ENCODE peak calls at places on chromosome 5, in ten cellular contexts. One of them, this sample, is unnamed.

GRCh38 chr5:105677291-105677690 is 1993.4 kb downstream of the EFNA5 start:
- DNase-seq in A549: no peak
- DNase-seq in HCT116: no peak
- DNase-seq in NCI-H2081: no peak
- DNase-seq in T-helper 1 cell: no peak
- DNase-seq in left cardiac atrium: no peak
- DNase-seq in AG10803: no peak
- DNase-seq in AG08396: no peak
- DNase-seq in lung microvascular endothelial cell: no peak
- DNase-seq in left kidney: no peak
- DNase-seq in this sample: no peak

GRCh38 chr5:54205453-54205852 is 104.9 kb downstream of the ARL15 start:
- DNase-seq in AG10803: no peak
- DNase-seq in left cardiac atrium: no peak
- DNase-seq in lung microvascular endothelial cell: no peak
- DNase-seq in left kidney: no peak
- DNase-seq in HCT116: no peak
- DNase-seq in AG08396: no peak
- DNase-seq in NCI-H2081: no peak
- DNase-seq in A549: no peak
- DNase-seq in T-helper 1 cell: no peak
- DNase-seq in this sample: no peak

GRCh38 chr5:84862132-84862531 is 477.5 kb upstream of the EDIL3 start:
- DNase-seq in left cardiac atrium: no peak
- DNase-seq in NCI-H2081: no peak
- DNase-seq in left kidney: no peak
- DNase-seq in AG08396: no peak
- DNase-seq in T-helper 1 cell: no peak
- DNase-seq in AG10803: no peak
- DNase-seq in A549: no peak
- DNase-seq in lung microvascular endothelial cell: no peak
- DNase-seq in HCT116: no peak
- DNase-seq in this sample: no peak

GRCh38 chr5:155850411-155850810 is 476.6 kb upstream of the SGCD start:
- DNase-seq in left cardiac atrium: no peak
- DNase-seq in AG10803: no peak
- DNase-seq in NCI-H2081: peak; percentile 19
- DNase-seq in left kidney: no peak
- DNase-seq in lung microvascular endothelial cell: no peak
- DNase-seq in T-helper 1 cell: no peak
- DNase-seq in A549: no peak
- DNase-seq in HCT116: no peak
- DNase-seq in AG08396: no peak
- DNase-seq in this sample: no peak

GRCh38 chr5:50995285-50995942 is 329.0 kb downstream of the PARP8 start:
- DNase-seq in AG10803: no peak
- DNase-seq in T-helper 1 cell: no peak
- DNase-seq in AG08396: no peak
- DNase-seq in A549: no peak
- DNase-seq in NCI-H2081: no peak
- DNase-seq in left cardiac atrium: no peak
- DNase-seq in left kidney: no peak
- DNase-seq in HCT116: no peak
- DNase-seq in lung microvascular endothelial cell: no peak
- DNase-seq in this sample: no peak

GRCh38 chr5:114362197-114362976 is 517 bp downstream of the KCNN2 start:
- DNase-seq in T-helper 1 cell: no peak
- DNase-seq in AG10803: no peak
- DNase-seq in AG08396: peak; percentile 39
- DNase-seq in lung microvascular endothelial cell: peak; percentile 71
- DNase-seq in left kidney: peak; percentile 79
- DNase-seq in HCT116: no peak
- DNase-seq in NCI-H2081: peak; percentile 27
- DNase-seq in A549: peak; percentile 6
- DNase-seq in left cardiac atrium: peak; percentile 22
- DNase-seq in this sample: no peak

GRCh38 chr5:56323505-56323904 is 90.4 kb upstream of the ANKRD55 start:
- DNase-seq in A549: peak; percentile 44
- DNase-seq in left cardiac atrium: no peak
- DNase-seq in lung microvascular endothelial cell: peak; percentile 46
- DNase-seq in AG10803: peak; percentile 65
- DNase-seq in left kidney: no peak
- DNase-seq in HCT116: no peak
- DNase-seq in NCI-H2081: no peak
- DNase-seq in AG08396: peak; percentile 62
- DNase-seq in T-helper 1 cell: no peak
- DNase-seq in this sample: no peak

GRCh38 chr5:137751869-137752491 is 2.2 kb downstream of the HNRNPA0 start:
- DNase-seq in left kidney: peak; percentile 85
- DNase-seq in AG08396: peak; percentile 62
- DNase-seq in lung microvascular endothelial cell: peak; percentile 81
- DNase-seq in T-helper 1 cell: no peak
- DNase-seq in A549: peak; percentile 48
- DNase-seq in AG10803: peak; percentile 89
- DNase-seq in HCT116: peak; percentile 64
- DNase-seq in NCI-H2081: no peak
- DNase-seq in left cardiac atrium: no peak
- DNase-seq in this sample: peak; percentile 27

GRCh38 chr5:147939431-147940114 is 33.2 kb upstream of the C5orf46 start:
- DNase-seq in AG10803: no peak
- DNase-seq in T-helper 1 cell: no peak
- DNase-seq in NCI-H2081: no peak
- DNase-seq in A549: no peak
- DNase-seq in left kidney: no peak
- DNase-seq in HCT116: no peak
- DNase-seq in AG08396: no peak
- DNase-seq in lung microvascular endothelial cell: no peak
- DNase-seq in left cardiac atrium: no peak
- DNase-seq in this sample: no peak

GRCh38 chr5:114447084-114447773 is 85.4 kb downstream of the KCNN2 start:
- DNase-seq in AG10803: no peak
- DNase-seq in A549: peak; percentile 6
- DNase-seq in lung microvascular endothelial cell: peak; percentile 21
- DNase-seq in NCI-H2081: no peak
- DNase-seq in T-helper 1 cell: no peak
- DNase-seq in left cardiac atrium: no peak
- DNase-seq in left kidney: no peak
- DNase-seq in AG08396: no peak
- DNase-seq in HCT116: no peak
- DNase-seq in this sample: no peak

GRCh38 chr5:96984506-96985192 is 48.8 kb downstream of the LNPEP start:
- DNase-seq in AG10803: peak; percentile 13
- DNase-seq in left cardiac atrium: no peak
- DNase-seq in left kidney: peak; percentile 11
- DNase-seq in lung microvascular endothelial cell: peak; percentile 19
- DNase-seq in A549: no peak
- DNase-seq in T-helper 1 cell: no peak
- DNase-seq in NCI-H2081: no peak
- DNase-seq in AG08396: no peak
- DNase-seq in HCT116: no peak
- DNase-seq in this sample: no peak

GRCh38 chr5:139495644-139496435 is 13.3 kb upstream of the STING1 start:
- DNase-seq in lung microvascular endothelial cell: peak; percentile 91
- DNase-seq in HCT116: no peak
- DNase-seq in A549: no peak
- DNase-seq in AG10803: peak; percentile 48
- DNase-seq in AG08396: no peak
- DNase-seq in T-helper 1 cell: no peak
- DNase-seq in left cardiac atrium: no peak
- DNase-seq in NCI-H2081: no peak
- DNase-seq in left kidney: no peak
- DNase-seq in this sample: no peak

GRCh38 chr5:133962801-133963476 is 5.5 kb downstream of the C5orf15 start:
- DNase-seq in T-helper 1 cell: no peak
- DNase-seq in left kidney: no peak
- DNase-seq in left cardiac atrium: no peak
- DNase-seq in AG08396: no peak
- DNase-seq in AG10803: peak; percentile 72
- DNase-seq in A549: no peak
- DNase-seq in HCT116: no peak
- DNase-seq in NCI-H2081: no peak
- DNase-seq in lung microvascular endothelial cell: peak; percentile 73
- DNase-seq in this sample: no peak

GRCh38 chr5:141343242-141343952 is at the start of gene PCDHGA3:
- DNase-seq in left kidney: peak; percentile 44
- DNase-seq in HCT116: no peak
- DNase-seq in lung microvascular endothelial cell: peak; percentile 63
- DNase-seq in NCI-H2081: no peak
- DNase-seq in A549: no peak
- DNase-seq in T-helper 1 cell: no peak
- DNase-seq in AG08396: peak; percentile 67
- DNase-seq in left cardiac atrium: no peak
- DNase-seq in AG10803: peak; percentile 53
- DNase-seq in this sample: no peak

GRCh38 chr5:142202282-142202681 is 93.7 kb downstream of the NDFIP1 start:
- DNase-seq in left cardiac atrium: no peak
- DNase-seq in lung microvascular endothelial cell: peak; percentile 81
- DNase-seq in AG10803: peak; percentile 35
- DNase-seq in NCI-H2081: no peak
- DNase-seq in AG08396: peak; percentile 16
- DNase-seq in HCT116: no peak
- DNase-seq in A549: no peak
- DNase-seq in T-helper 1 cell: no peak
- DNase-seq in left kidney: no peak
- DNase-seq in this sample: no peak

GRCh38 chr5:124599048-124599973 is 147.1 kb downstream of the ZNF608 start:
- DNase-seq in T-helper 1 cell: no peak
- DNase-seq in AG10803: peak; percentile 72
- DNase-seq in A549: peak; percentile 10
- DNase-seq in left cardiac atrium: peak; percentile 23
- DNase-seq in lung microvascular endothelial cell: peak; percentile 95
- DNase-seq in NCI-H2081: peak; percentile 53
- DNase-seq in left kidney: peak; percentile 80
- DNase-seq in AG08396: no peak
- DNase-seq in HCT116: no peak
- DNase-seq in this sample: peak; percentile 8

GRCh38 chr5:10661401-10661800 is 97.5 kb downstream of the ANKRD33B start:
- DNase-seq in AG08396: no peak
- DNase-seq in A549: no peak
- DNase-seq in left cardiac atrium: no peak
- DNase-seq in T-helper 1 cell: no peak
- DNase-seq in HCT116: no peak
- DNase-seq in lung microvascular endothelial cell: no peak
- DNase-seq in AG10803: no peak
- DNase-seq in NCI-H2081: no peak
- DNase-seq in left kidney: no peak
- DNase-seq in this sample: no peak

GRCh38 chr5:34743878-34744277 is 87.8 kb downstream of the RAI14 start:
- DNase-seq in T-helper 1 cell: no peak
- DNase-seq in HCT116: no peak
- DNase-seq in AG10803: peak; percentile 98
- DNase-seq in left cardiac atrium: no peak
- DNase-seq in NCI-H2081: no peak
- DNase-seq in lung microvascular endothelial cell: peak; percentile 36
- DNase-seq in AG08396: peak; percentile 40
- DNase-seq in left kidney: no peak
- DNase-seq in A549: no peak
- DNase-seq in this sample: no peak

GRCh38 chr5:622946-623522 is 10.9 kb downstream of the CEP72 start:
- DNase-seq in HCT116: no peak
- DNase-seq in left cardiac atrium: no peak
- DNase-seq in AG10803: no peak
- DNase-seq in left kidney: no peak
- DNase-seq in lung microvascular endothelial cell: no peak
- DNase-seq in NCI-H2081: no peak
- DNase-seq in AG08396: no peak
- DNase-seq in A549: no peak
- DNase-seq in T-helper 1 cell: no peak
- DNase-seq in this sample: no peak

GRCh38 chr5:36728697-36729543 is 122.5 kb downstream of the SLC1A3 start:
- DNase-seq in left cardiac atrium: no peak
- DNase-seq in NCI-H2081: peak; percentile 82
- DNase-seq in A549: peak; percentile 57
- DNase-seq in T-helper 1 cell: no peak
- DNase-seq in HCT116: no peak
- DNase-seq in lung microvascular endothelial cell: peak; percentile 71
- DNase-seq in left kidney: peak; percentile 87
- DNase-seq in AG08396: peak; percentile 55
- DNase-seq in AG10803: peak; percentile 63
- DNase-seq in this sample: no peak

GRCh38 chr5:174581483-174581882 is 142.9 kb upstream of the MSX2 start:
- DNase-seq in NCI-H2081: no peak
- DNase-seq in T-helper 1 cell: no peak
- DNase-seq in A549: peak; percentile 40
- DNase-seq in lung microvascular endothelial cell: no peak
- DNase-seq in HCT116: no peak
- DNase-seq in AG10803: no peak
- DNase-seq in left kidney: peak; percentile 74
- DNase-seq in left cardiac atrium: no peak
- DNase-seq in AG08396: no peak
- DNase-seq in this sample: no peak

This sample was measured in heart right ventricle.